ENCODE peak calls at places on chromosomes 13 and 19, in eight cellular contexts. V is esophagus squamous epithelium, I is A549, Z is right lobe of liver, R is tibial nerve, T is body of pancreas, D is NB4, A is adrenal gland. Y is an unnamed sample.

GRCh38 chr19:29062486-29063435 is 150.2 kb downstream of the UQCRFS1 start:
- DNase-seq in T (no peak), D (no peak), R (no peak), A (no peak), I (no peak), V (no peak), Z (no peak), Y (no peak)

GRCh38 chr19:6604906-6605305 is 14.0 kb upstream of the CD70 start:
- DNase-seq in V (no peak), A (no peak), T (no peak), I (no peak), R (no peak), Z (no peak), D (no peak), Y (no peak)

GRCh38 chr13:105165449-105166125 is 1369.9 kb downstream of the EFNB2 start:
- DNase-seq in Z (no peak), A (no peak), V (no peak), R (no peak), D (no peak), T (no peak), I (no peak), Y (no peak)

GRCh38 chr13:35781044-35781443 is 304.6 kb upstream of the MAB21L1 start:
- DNase-seq in A (no peak), I (no peak), R (no peak), V (no peak), D (no peak), Z (no peak), T (no peak), Y (no peak)

GRCh38 chr13:100513987-100514670 is 74.5 kb downstream of the GGACT start:
- DNase-seq in R (no peak), V (no peak), T (no peak), D (no peak), A (no peak), Z (no peak), I (no peak), Y (no peak)

GRCh38 chr13:59531571-59532091 is 632.1 kb downstream of the DIAPH3 start:
- DNase-seq in T (peak; percentile 66), I (no peak), D (peak; percentile 74), A (peak; percentile 92), V (peak; percentile 8), Z (peak; percentile 70), R (peak; percentile 75), Y (no peak)

GRCh38 chr19:1064661-1065605 is 2.0 kb upstream of the ARHGAP45 start:
- DNase-seq in T (peak; percentile 74), R (peak; percentile 53), A (peak; percentile 71), Z (peak; percentile 79), V (no peak), D (peak; percentile 68), I (peak; percentile 44), Y (peak; percentile 86)

GRCh38 chr19:17490411-17490810 is 20.1 kb downstream of the SLC27A1 start:
- DNase-seq in Z (no peak), V (no peak), D (no peak), R (no peak), T (no peak), I (no peak), A (no peak), Y (no peak)

GRCh38 chr19:29775575-29775900 is 36.3 kb upstream of the CCNE1 start:
- DNase-seq in V (no peak), Z (no peak), T (no peak), I (no peak), A (no peak), R (no peak), D (no peak), Y (no peak)

GRCh38 chr13:97125051-97125809 is 96.9 kb upstream of the MBNL2 start:
- DNase-seq in R (peak; percentile 66), A (peak; percentile 71), V (no peak), I (no peak), T (peak; percentile 54), D (peak; percentile 64), Z (no peak), Y (no peak)

GRCh38 chr19:3338541-3339181 is 27.7 kb upstream of the NFIC start:
- DNase-seq in I (no peak), T (peak; percentile 90), A (peak; percentile 76), R (no peak), V (no peak), Z (peak; percentile 70), D (peak; percentile 53), Y (no peak)
- TF ChIP-seq POLR2A in I (no peak), T (peak; percentile 73), A (no peak), R (no peak), V (peak; percentile 25), Z (peak; percentile 75), D (no peak), Y (no peak)

GRCh38 chr13:110713642-110713952 is at the start of gene ING1:
- DNase-seq in D (no peak), I (no peak), Z (no peak), A (no peak), R (no peak), T (no peak), V (no peak), Y (no peak)

GRCh38 chr13:110713981-110714797 is 689 bp downstream of the ING1 start:
- DNase-seq in I (no peak), R (peak; percentile 36), T (peak; percentile 70), V (no peak), Z (peak; percentile 73), A (peak; percentile 81), D (peak; percentile 79), Y (peak; percentile 52)

GRCh38 chr13:110715395-110716234 is 2.1 kb downstream of the ING1 start:
- DNase-seq in R (peak; percentile 98), T (peak; percentile 99), A (peak; percentile 100), V (peak; percentile 95), D (peak; percentile 100), Z (peak; percentile 99), I (peak; percentile 82), Y (peak; percentile 100)

GRCh38 chr13:110716235-110716505 is 2.7 kb downstream of the ING1 start:
- DNase-seq in A (no peak), Z (peak; percentile 89), D (peak; percentile 66), I (no peak), T (peak; percentile 58), R (peak; percentile 20), V (no peak), Y (peak; percentile 44)

DNA sequence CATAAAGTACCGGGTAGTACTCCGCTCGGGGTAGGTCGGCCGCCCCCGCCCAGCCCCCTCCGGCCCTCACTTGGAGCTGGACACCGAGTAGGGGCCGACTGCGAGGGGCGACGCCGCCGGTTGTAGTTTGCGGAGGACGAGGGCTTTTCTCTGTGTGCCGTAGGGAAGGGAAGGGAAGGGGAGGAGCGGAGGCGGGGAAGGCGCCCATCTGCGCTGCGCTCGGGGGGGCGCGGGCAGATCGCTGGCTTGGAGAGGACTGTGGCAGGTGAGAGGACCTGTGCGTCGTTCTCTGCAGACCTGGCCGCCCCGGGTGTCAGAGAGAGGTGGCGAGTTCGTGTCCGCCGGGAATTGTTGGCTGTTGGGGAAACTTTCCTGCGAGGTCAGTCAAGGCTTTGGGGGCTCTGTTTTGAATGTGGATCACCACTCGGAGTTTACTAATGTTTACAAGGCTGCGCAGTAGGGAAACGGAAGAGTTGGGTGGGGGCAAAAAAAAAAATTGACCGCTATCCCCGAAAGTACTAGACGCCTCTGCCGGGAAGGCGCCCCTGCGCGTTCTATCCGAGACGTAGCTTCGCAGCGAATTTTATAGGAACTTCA is 1.4 kb downstream of the ING1 start:
- DNase-seq in V (no peak), T (peak; percentile 68), Z (peak; percentile 81), I (no peak), R (peak; percentile 48), D (peak; percentile 72), A (peak; percentile 80), Y (no peak)
- TF ChIP-seq POLR2A in V (peak; percentile 99), T (peak; percentile 100), Z (peak; percentile 100), I (peak; percentile 99), R (peak; percentile 100), D (peak; percentile 100), A (peak; percentile 100), Y (peak; percentile 99)

GRCh38 chr13:28410096-28410495 is 84.8 kb downstream of the FLT1 start:
- DNase-seq in Z (no peak), I (no peak), R (no peak), A (no peak), D (no peak), T (no peak), V (no peak), Y (no peak)

GRCh38 chr13:28409648-28410047 is 85.3 kb downstream of the FLT1 start:
- DNase-seq in Z (no peak), I (no peak), R (no peak), D (no peak), T (no peak), A (no peak), V (no peak), Y (no peak)

GRCh38 chr13:28413999-28414398 is 80.9 kb downstream of the FLT1 start:
- DNase-seq in A (no peak), V (no peak), Z (no peak), T (no peak), R (no peak), I (no peak), D (no peak), Y (no peak)

GRCh38 chr13:28412981-28413380 is 81.9 kb downstream of the FLT1 start:
- DNase-seq in T (no peak), Z (no peak), A (peak; percentile 70), D (no peak), V (no peak), R (no peak), I (no peak), Y (no peak)

DNA sequence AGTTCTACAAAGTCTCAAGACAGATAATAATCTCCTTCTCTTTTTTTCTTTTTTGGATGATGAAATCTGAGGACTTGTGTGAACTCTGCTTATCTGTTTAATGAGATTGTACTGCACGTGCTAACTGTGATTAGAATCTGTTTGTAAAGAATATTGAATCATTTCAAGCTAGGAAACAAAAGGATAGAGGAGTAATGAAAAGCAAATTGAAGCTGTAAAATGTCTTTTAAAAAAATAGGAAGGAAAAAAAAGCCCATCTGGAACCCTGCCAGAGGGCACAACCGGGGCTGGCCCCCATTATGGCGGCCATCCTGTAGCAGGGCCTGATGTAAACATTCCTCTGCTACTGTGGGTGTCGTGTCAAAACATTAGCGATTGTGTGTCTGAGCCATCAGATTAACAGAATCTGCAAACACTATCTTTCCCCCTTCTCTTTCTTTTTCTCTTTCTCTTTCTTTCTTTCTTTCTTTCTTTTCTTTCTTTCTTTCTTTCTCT is 83.0 kb downstream of the FLT1 start:
- DNase-seq in R (no peak), A (no peak), T (no peak), Z (no peak), I (no peak), D (no peak), V (no peak), Y (no peak)
- TF ChIP-seq POLR2A in R (no peak), A (no peak), T (no peak), Z (no peak), I (no peak), D (no peak), V (no peak), Y (no peak)

DNA sequence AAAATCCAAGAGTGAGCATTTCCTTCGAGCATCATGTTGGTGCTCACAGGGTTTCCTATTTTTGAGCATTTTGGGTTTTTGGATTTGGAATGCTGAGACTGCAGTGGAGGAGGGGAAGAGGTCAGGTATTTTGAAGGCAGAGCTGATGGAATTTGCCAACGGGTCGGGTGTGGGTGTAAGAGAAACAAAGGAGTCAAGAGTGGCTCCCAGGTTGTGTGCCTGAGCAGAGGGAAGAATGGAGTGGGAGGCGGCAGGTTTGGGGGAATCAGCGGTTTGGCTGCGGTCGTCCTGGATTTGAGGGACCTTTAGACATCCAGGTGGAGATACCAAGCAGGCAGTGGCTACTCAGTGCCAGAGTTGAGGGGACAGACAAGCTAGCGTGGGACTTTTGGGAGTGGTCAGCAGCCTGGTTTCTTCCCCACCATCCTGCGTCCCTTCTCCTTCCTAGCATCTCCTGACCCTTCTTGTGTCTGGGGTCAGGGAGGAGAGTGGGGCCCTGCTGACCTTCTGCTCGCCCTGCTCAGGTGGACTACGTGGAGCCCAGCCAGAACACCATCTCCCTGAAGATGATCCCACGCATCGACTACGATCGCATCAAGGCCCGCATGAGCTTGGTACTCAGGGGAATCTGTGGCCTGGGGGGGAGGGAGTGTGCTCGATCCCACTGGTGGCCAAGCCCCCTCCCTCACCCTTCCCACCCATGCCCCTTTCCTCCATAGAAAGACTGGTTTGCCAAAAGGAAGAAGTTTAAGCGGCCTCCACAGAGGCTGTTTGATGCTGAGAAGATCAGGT is 14.5 kb upstream of the TIMM50 start:
- DNase-seq in D (no peak), A (no peak), V (no peak), R (no peak), Z (no peak), I (no peak), T (no peak), Y (no peak)
- TF ChIP-seq POLR2A in D (no peak), A (no peak), V (no peak), R (no peak), Z (no peak), I (no peak), T (no peak), Y (no peak)